ENCODE peak calls at places on chromosomes 5 and 9, in six cellular contexts. One of them, this sample, is unnamed.

GRCh38 chr5:111129938-111130337 is 37.8 kb downstream of the WDR36 start:
- DNase-seq in tibial nerve: no peak
- DNase-seq in psoas muscle: no peak
- DNase-seq in OCI-LY7: no peak
- DNase-seq in right cardiac atrium: no peak
- DNase-seq in hepatocyte: no peak
- DNase-seq in this sample: no peak

GRCh38 chr9:136045595-136046554 is 49.2 kb downstream of the NACC2 start:
- DNase-seq in tibial nerve: no peak
- DNase-seq in OCI-LY7: no peak
- DNase-seq in right cardiac atrium: peak; percentile 75
- DNase-seq in psoas muscle: peak; percentile 49
- DNase-seq in hepatocyte: no peak
- DNase-seq in this sample: no peak

GRCh38 chr9:134563397-134563796 is 78.2 kb upstream of the COL5A1 start:
- DNase-seq in right cardiac atrium: no peak
- DNase-seq in psoas muscle: no peak
- DNase-seq in OCI-LY7: no peak
- DNase-seq in tibial nerve: no peak
- DNase-seq in hepatocyte: no peak
- DNase-seq in this sample: no peak

GRCh38 chr5:153256-153655 is 38.0 kb upstream of the LRRC14B start:
- DNase-seq in psoas muscle: no peak
- DNase-seq in hepatocyte: no peak
- DNase-seq in tibial nerve: no peak
- DNase-seq in OCI-LY7: no peak
- DNase-seq in right cardiac atrium: no peak
- DNase-seq in this sample: no peak

GRCh38 chr9:124108216-124108615 is 96.6 kb downstream of the LHX2 start:
- DNase-seq in hepatocyte: no peak
- DNase-seq in right cardiac atrium: no peak
- DNase-seq in OCI-LY7: no peak
- DNase-seq in tibial nerve: no peak
- DNase-seq in psoas muscle: no peak
- DNase-seq in this sample: no peak

GRCh38 chr5:169576181-169576598 is 7.4 kb upstream of the SPDL1 start:
- DNase-seq in psoas muscle: no peak
- DNase-seq in right cardiac atrium: no peak
- DNase-seq in hepatocyte: peak; percentile 38
- DNase-seq in OCI-LY7: no peak
- DNase-seq in tibial nerve: no peak
- DNase-seq in this sample: no peak

GRCh38 chr5:177040814-177041410 is 18.4 kb downstream of the ZNF346 start:
- DNase-seq in psoas muscle: no peak
- DNase-seq in OCI-LY7: no peak
- DNase-seq in tibial nerve: no peak
- DNase-seq in right cardiac atrium: no peak
- DNase-seq in hepatocyte: no peak
- DNase-seq in this sample: no peak

GRCh38 chr5:157342822-157343402 is 77.0 kb downstream of the CYFIP2 start:
- DNase-seq in OCI-LY7: peak; percentile 40
- DNase-seq in right cardiac atrium: peak; percentile 67
- DNase-seq in tibial nerve: no peak
- DNase-seq in hepatocyte: peak; percentile 30
- DNase-seq in psoas muscle: peak; percentile 22
- DNase-seq in this sample: no peak

GRCh38 chr5:172686111-172686510 is 45.0 kb downstream of the NEURL1B start:
- DNase-seq in OCI-LY7: no peak
- DNase-seq in hepatocyte: no peak
- DNase-seq in psoas muscle: no peak
- DNase-seq in tibial nerve: no peak
- DNase-seq in right cardiac atrium: no peak
- DNase-seq in this sample: no peak

GRCh38 chr5:1009359-1010180 is 968 bp downstream of the NKD2 start:
- DNase-seq in OCI-LY7: no peak
- DNase-seq in right cardiac atrium: peak; percentile 60
- DNase-seq in hepatocyte: no peak
- DNase-seq in psoas muscle: peak; percentile 12
- DNase-seq in tibial nerve: no peak
- DNase-seq in this sample: no peak

GRCh38 chr9:93701494-93702218 is 125.3 kb downstream of the PHF2 start:
- DNase-seq in psoas muscle: no peak
- DNase-seq in tibial nerve: no peak
- DNase-seq in right cardiac atrium: no peak
- DNase-seq in OCI-LY7: no peak
- DNase-seq in hepatocyte: no peak
- DNase-seq in this sample: no peak

GRCh38 chr5:71924980-71925379 is 182.3 kb upstream of the MAP1B start:
- DNase-seq in right cardiac atrium: no peak
- DNase-seq in OCI-LY7: no peak
- DNase-seq in psoas muscle: no peak
- DNase-seq in hepatocyte: peak; percentile 51
- DNase-seq in tibial nerve: no peak
- DNase-seq in this sample: no peak

GRCh38 chr5:73998496-73998895 is 372.5 kb downstream of the ARHGEF28 start:
- DNase-seq in psoas muscle: no peak
- DNase-seq in OCI-LY7: no peak
- DNase-seq in tibial nerve: no peak
- DNase-seq in right cardiac atrium: no peak
- DNase-seq in hepatocyte: no peak
- DNase-seq in this sample: no peak

GRCh38 chr5:14270212-14270702 is 127.1 kb downstream of the TRIO start:
- DNase-seq in OCI-LY7: peak; percentile 70
- DNase-seq in hepatocyte: peak; percentile 81
- DNase-seq in tibial nerve: peak; percentile 32
- DNase-seq in psoas muscle: peak; percentile 48
- DNase-seq in right cardiac atrium: peak; percentile 66
- DNase-seq in this sample: no peak

GRCh38 chr5:37806016-37806415 is 33.8 kb downstream of the GDNF start:
- DNase-seq in tibial nerve: no peak
- DNase-seq in right cardiac atrium: no peak
- DNase-seq in OCI-LY7: no peak
- DNase-seq in psoas muscle: no peak
- DNase-seq in hepatocyte: no peak
- DNase-seq in this sample: no peak

GRCh38 chr9:3751125-3751758 is 225.4 kb upstream of the RFX3 start:
- DNase-seq in right cardiac atrium: no peak
- DNase-seq in hepatocyte: no peak
- DNase-seq in tibial nerve: no peak
- DNase-seq in OCI-LY7: no peak
- DNase-seq in psoas muscle: no peak
- DNase-seq in this sample: no peak

GRCh38 chr5:174751154-174751990 is 27.0 kb downstream of the MSX2 start:
- DNase-seq in psoas muscle: no peak
- DNase-seq in OCI-LY7: no peak
- DNase-seq in hepatocyte: peak; percentile 59
- DNase-seq in tibial nerve: no peak
- DNase-seq in right cardiac atrium: no peak
- DNase-seq in this sample: no peak

GRCh38 chr5:154461531-154461930 is 15.7 kb downstream of the SAP30L start:
- DNase-seq in hepatocyte: no peak
- DNase-seq in tibial nerve: no peak
- DNase-seq in right cardiac atrium: no peak
- DNase-seq in OCI-LY7: no peak
- DNase-seq in psoas muscle: no peak
- DNase-seq in this sample: no peak

GRCh38 chr9:4837126-4837767 is 44.5 kb downstream of the RCL1 start:
- DNase-seq in right cardiac atrium: no peak
- DNase-seq in psoas muscle: no peak
- DNase-seq in OCI-LY7: no peak
- DNase-seq in hepatocyte: no peak
- DNase-seq in tibial nerve: peak; percentile 57
- DNase-seq in this sample: no peak

GRCh38 chr5:149581931-149582768 is 852 bp downstream of the ARHGEF37 start:
- DNase-seq in hepatocyte: no peak
- DNase-seq in psoas muscle: no peak
- DNase-seq in OCI-LY7: no peak
- DNase-seq in right cardiac atrium: no peak
- DNase-seq in tibial nerve: no peak
- DNase-seq in this sample: no peak

GRCh38 chr9:125986966-125987365 is 239.8 kb downstream of the PBX3 start:
- DNase-seq in OCI-LY7: no peak
- DNase-seq in tibial nerve: no peak
- DNase-seq in psoas muscle: no peak
- DNase-seq in right cardiac atrium: no peak
- DNase-seq in hepatocyte: no peak
- DNase-seq in this sample: no peak

GRCh38 chr5:79512692-79513518 is 1.0 kb downstream of the HOMER1 start:
- DNase-seq in psoas muscle: no peak
- DNase-seq in hepatocyte: peak; percentile 38
- DNase-seq in right cardiac atrium: no peak
- DNase-seq in OCI-LY7: peak; percentile 12
- DNase-seq in tibial nerve: no peak
- DNase-seq in this sample: no peak

GRCh38 chr9:84669293-84670105 is at the start of gene NTRK2:
- DNase-seq in hepatocyte: peak; percentile 36
- DNase-seq in psoas muscle: peak; percentile 34
- DNase-seq in OCI-LY7: no peak
- DNase-seq in tibial nerve: peak; percentile 19
- DNase-seq in right cardiac atrium: peak; percentile 83
- DNase-seq in this sample: no peak

GRCh38 chr5:75055727-75056144 is 3.4 kb upstream of the GCNT4 start:
- DNase-seq in tibial nerve: no peak
- DNase-seq in right cardiac atrium: no peak
- DNase-seq in psoas muscle: no peak
- DNase-seq in hepatocyte: no peak
- DNase-seq in OCI-LY7: no peak
- DNase-seq in this sample: no peak

GRCh38 chr5:59793000-59793399 is 100.5 kb downstream of the PDE4D start:
- DNase-seq in hepatocyte: no peak
- DNase-seq in right cardiac atrium: peak; percentile 75
- DNase-seq in OCI-LY7: no peak
- DNase-seq in psoas muscle: peak; percentile 59
- DNase-seq in tibial nerve: peak; percentile 31
- DNase-seq in this sample: no peak

GRCh38 chr5:171989276-171989675 is 17.2 kb downstream of the FBXW11 start:
- DNase-seq in tibial nerve: no peak
- DNase-seq in psoas muscle: no peak
- DNase-seq in OCI-LY7: no peak
- DNase-seq in hepatocyte: no peak
- DNase-seq in right cardiac atrium: no peak
- DNase-seq in this sample: no peak

GRCh38 chr5:116097301-116097700 is 12.5 kb downstream of the COMMD10 start:
- DNase-seq in right cardiac atrium: no peak
- DNase-seq in hepatocyte: no peak
- DNase-seq in psoas muscle: no peak
- DNase-seq in OCI-LY7: no peak
- DNase-seq in tibial nerve: no peak
- DNase-seq in this sample: no peak

GRCh38 chr9:113857875-113858274 is 18.2 kb upstream of the ZNF618 start:
- DNase-seq in right cardiac atrium: no peak
- DNase-seq in psoas muscle: no peak
- DNase-seq in OCI-LY7: no peak
- DNase-seq in hepatocyte: no peak
- DNase-seq in tibial nerve: no peak
- DNase-seq in this sample: no peak

GRCh38 chr5:149152317-149152746 is 11.0 kb downstream of the ABLIM3 start:
- DNase-seq in OCI-LY7: no peak
- DNase-seq in psoas muscle: no peak
- DNase-seq in right cardiac atrium: no peak
- DNase-seq in hepatocyte: peak; percentile 44
- DNase-seq in tibial nerve: no peak
- DNase-seq in this sample: no peak

GRCh38 chr9:34084562-34084961 is 35.9 kb upstream of the UBAP2 start:
- DNase-seq in OCI-LY7: no peak
- DNase-seq in right cardiac atrium: peak; percentile 80
- DNase-seq in tibial nerve: peak; percentile 24
- DNase-seq in hepatocyte: peak; percentile 12
- DNase-seq in psoas muscle: no peak
- DNase-seq in this sample: no peak

GRCh38 chr9:114606068-114606467 is 5.0 kb upstream of the TMEM268 start:
- DNase-seq in OCI-LY7: peak; percentile 66
- DNase-seq in tibial nerve: no peak
- DNase-seq in psoas muscle: no peak
- DNase-seq in right cardiac atrium: peak; percentile 54
- DNase-seq in hepatocyte: no peak
- DNase-seq in this sample: no peak

DNA sequence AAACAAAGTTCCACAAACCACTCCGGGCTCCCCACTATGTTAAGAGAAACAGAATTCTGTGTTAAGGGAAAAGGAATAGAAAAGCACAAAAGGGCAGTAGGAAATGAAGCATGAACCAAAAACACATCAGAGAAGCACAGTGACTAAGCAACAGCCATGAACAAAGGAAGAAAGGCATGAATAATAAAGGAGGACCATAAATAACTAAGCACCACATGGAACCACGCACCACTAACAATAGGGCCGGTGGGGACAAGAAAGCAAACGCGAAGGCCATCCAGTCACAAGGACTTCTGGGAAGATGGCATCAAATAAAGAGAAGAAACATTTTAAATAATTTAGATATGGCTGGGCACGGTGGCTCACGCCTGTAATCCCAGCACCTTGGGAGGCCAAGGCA is 18.0 kb downstream of the PRUNE2 start:
- DNase-seq in hepatocyte: no peak
- DNase-seq in tibial nerve: no peak
- DNase-seq in psoas muscle: no peak
- DNase-seq in OCI-LY7: no peak
- DNase-seq in right cardiac atrium: no peak
- DNase-seq in this sample: no peak
- H3K4me3 ChIP-seq in hepatocyte: no peak overlapping the region
- H3K4me3 ChIP-seq in tibial nerve: no peak overlapping the region
- H3K4me3 ChIP-seq in psoas muscle: no peak overlapping the region
- H3K4me3 ChIP-seq in OCI-LY7: no peak overlapping the region
- H3K4me3 ChIP-seq in right cardiac atrium: no peak overlapping the region
- H3K4me3 ChIP-seq in this sample: no peak overlapping the region

GRCh38 chr9:128689820-128690683 is 1.0 kb downstream of the SET start:
- DNase-seq in right cardiac atrium: peak; percentile 73
- DNase-seq in tibial nerve: no peak
- DNase-seq in psoas muscle: no peak
- DNase-seq in OCI-LY7: peak; percentile 71
- DNase-seq in hepatocyte: peak; percentile 80
- DNase-seq in this sample: no peak
- H3K27ac ChIP-seq in right cardiac atrium: no peak overlapping the region
- H3K27ac ChIP-seq in tibial nerve: peak overlapping the region; percentile 78
- H3K27ac ChIP-seq in psoas muscle: peak overlapping the region; percentile 66
- H3K27ac ChIP-seq in OCI-LY7: peak overlapping the region; percentile 59
- H3K27ac ChIP-seq in hepatocyte: peak overlapping the region; percentile 71
- H3K27ac ChIP-seq in this sample: peak overlapping the region; percentile 99

GRCh38 chr9:33076031-33076359 is 479 bp downstream of the SMU1 start:
- DNase-seq in hepatocyte: no peak
- DNase-seq in psoas muscle: no peak
- DNase-seq in right cardiac atrium: no peak
- DNase-seq in tibial nerve: no peak
- DNase-seq in OCI-LY7: peak; percentile 7
- DNase-seq in this sample: no peak
- H3K4me3 ChIP-seq in hepatocyte: peak overlapping the region; percentile 61
- H3K4me3 ChIP-seq in psoas muscle: peak overlapping the region; percentile 82
- H3K4me3 ChIP-seq in right cardiac atrium: peak overlapping the region; percentile 66
- H3K4me3 ChIP-seq in tibial nerve: peak overlapping the region; percentile 77
- H3K4me3 ChIP-seq in OCI-LY7: peak overlapping the region; percentile 95
- H3K4me3 ChIP-seq in this sample: peak overlapping the region; percentile 76

DNA sequence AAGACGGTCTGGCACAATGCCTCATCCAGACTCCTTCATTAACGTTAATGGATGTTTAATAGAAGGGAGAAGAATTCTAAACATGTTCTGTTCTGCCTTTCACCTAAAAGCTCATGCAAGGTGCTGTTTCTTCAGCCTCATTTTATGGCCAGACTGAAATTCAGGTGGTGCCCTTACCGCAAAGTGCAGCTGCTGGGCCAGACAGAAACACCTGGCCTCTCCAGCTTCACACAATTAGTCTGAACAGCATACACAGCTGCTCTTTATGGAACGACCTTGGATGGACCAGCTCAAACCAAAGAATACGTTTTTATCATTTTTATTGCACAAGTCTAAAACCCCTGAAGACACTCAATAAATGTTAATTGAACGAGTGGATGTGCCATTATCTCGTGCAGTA is 4.6 kb downstream of the SNCAIP start:
- DNase-seq in psoas muscle: no peak
- DNase-seq in right cardiac atrium: no peak
- DNase-seq in OCI-LY7: peak; percentile 4
- DNase-seq in tibial nerve: no peak
- DNase-seq in hepatocyte: no peak
- DNase-seq in this sample: no peak
- H3K27ac ChIP-seq in psoas muscle: no peak overlapping the region
- H3K27ac ChIP-seq in right cardiac atrium: no peak overlapping the region
- H3K27ac ChIP-seq in OCI-LY7: no peak overlapping the region
- H3K27ac ChIP-seq in tibial nerve: no peak overlapping the region
- H3K27ac ChIP-seq in hepatocyte: no peak overlapping the region
- H3K27ac ChIP-seq in this sample: no peak overlapping the region

This sample was measured in esophagus squamous epithelium.